ENCODE peak calls at places on chromosomes 7 and 10, in seven cellular contexts. One of them, this sample, is unnamed.
A peak's percentile ranks its signal among the peaks of the same experiment; 100 is the strongest.

GRCh38 chr10:114044251-114045070 is 795 bp downstream of the ADRB1 start:
- DNase-seq in Peyer's patch: no peak
- DNase-seq in GM23338: peak; percentile 54
- DNase-seq in fibroblast of lung: no peak
- DNase-seq in endodermal cell: peak; percentile 74
- DNase-seq in vagina: no peak
- DNase-seq in CD8-positive, alpha-beta T cell: no peak
- DNase-seq in this sample: no peak

GRCh38 chr7:371119-371778 is 81.3 kb downstream of the FOXL3 start:
- DNase-seq in Peyer's patch: no peak
- DNase-seq in GM23338: no peak
- DNase-seq in fibroblast of lung: no peak
- DNase-seq in endodermal cell: no peak
- DNase-seq in vagina: no peak
- DNase-seq in CD8-positive, alpha-beta T cell: no peak
- DNase-seq in this sample: no peak

GRCh38 chr10:16943301-16944080 is 126.3 kb upstream of the RSU1 start:
- DNase-seq in Peyer's patch: no peak
- DNase-seq in GM23338: no peak
- DNase-seq in fibroblast of lung: peak; percentile 33
- DNase-seq in endodermal cell: no peak
- DNase-seq in vagina: no peak
- DNase-seq in CD8-positive, alpha-beta T cell: no peak
- DNase-seq in this sample: no peak

GRCh38 chr7:130791746-130792145 is 57.7 kb upstream of the KLF14 start:
- DNase-seq in Peyer's patch: no peak
- DNase-seq in GM23338: no peak
- DNase-seq in fibroblast of lung: no peak
- DNase-seq in endodermal cell: no peak
- DNase-seq in vagina: no peak
- DNase-seq in CD8-positive, alpha-beta T cell: no peak
- DNase-seq in this sample: no peak

GRCh38 chr10:77633376-77633775 is 4.2 kb downstream of the KCNMA1 start:
- DNase-seq in Peyer's patch: no peak
- DNase-seq in GM23338: no peak
- DNase-seq in fibroblast of lung: peak; percentile 43
- DNase-seq in endodermal cell: no peak
- DNase-seq in vagina: no peak
- DNase-seq in CD8-positive, alpha-beta T cell: no peak
- DNase-seq in this sample: no peak

GRCh38 chr7:109611656-109612055 is 1042.0 kb downstream of the DNAJB9 start:
- DNase-seq in Peyer's patch: no peak
- DNase-seq in GM23338: no peak
- DNase-seq in fibroblast of lung: no peak
- DNase-seq in endodermal cell: no peak
- DNase-seq in vagina: no peak
- DNase-seq in CD8-positive, alpha-beta T cell: no peak
- DNase-seq in this sample: no peak

GRCh38 chr7:27526991-27527722 is 135.5 kb downstream of the HIBADH start:
- DNase-seq in Peyer's patch: no peak
- DNase-seq in GM23338: no peak
- DNase-seq in fibroblast of lung: peak; percentile 41
- DNase-seq in endodermal cell: no peak
- DNase-seq in vagina: no peak
- DNase-seq in CD8-positive, alpha-beta T cell: no peak
- DNase-seq in this sample: no peak

GRCh38 chr7:5423272-5423843 is at the start of gene TNRC18:
- DNase-seq in Peyer's patch: no peak
- DNase-seq in GM23338: no peak
- DNase-seq in fibroblast of lung: no peak
- DNase-seq in endodermal cell: no peak
- DNase-seq in vagina: no peak
- DNase-seq in CD8-positive, alpha-beta T cell: no peak
- DNase-seq in this sample: no peak

GRCh38 chr7:117323877-117324699 is 1.2 kb upstream of the WNT2 start:
- DNase-seq in Peyer's patch: no peak
- DNase-seq in GM23338: peak; percentile 59
- DNase-seq in fibroblast of lung: peak; percentile 40
- DNase-seq in endodermal cell: peak; percentile 80
- DNase-seq in vagina: no peak
- DNase-seq in CD8-positive, alpha-beta T cell: no peak
- DNase-seq in this sample: no peak

GRCh38 chr7:108824840-108825540 is 255.3 kb downstream of the DNAJB9 start:
- DNase-seq in Peyer's patch: no peak
- DNase-seq in GM23338: no peak
- DNase-seq in fibroblast of lung: peak; percentile 66
- DNase-seq in endodermal cell: peak; percentile 77
- DNase-seq in vagina: no peak
- DNase-seq in CD8-positive, alpha-beta T cell: no peak
- DNase-seq in this sample: no peak

GRCh38 chr7:132557489-132558044 is 18.7 kb downstream of the PLXNA4 start:
- DNase-seq in Peyer's patch: no peak
- DNase-seq in GM23338: peak; percentile 47
- DNase-seq in fibroblast of lung: peak; percentile 41
- DNase-seq in endodermal cell: no peak
- DNase-seq in vagina: no peak
- DNase-seq in CD8-positive, alpha-beta T cell: no peak
- DNase-seq in this sample: no peak

GRCh38 chr10:125118701-125119100 is 41.7 kb downstream of the CTBP2 start:
- DNase-seq in Peyer's patch: no peak
- DNase-seq in GM23338: no peak
- DNase-seq in fibroblast of lung: no peak
- DNase-seq in endodermal cell: no peak
- DNase-seq in vagina: no peak
- DNase-seq in CD8-positive, alpha-beta T cell: no peak
- DNase-seq in this sample: no peak

GRCh38 chr10:92691042-92691590 is 1.4 kb downstream of the HHEX start:
- DNase-seq in Peyer's patch: peak; percentile 28
- DNase-seq in GM23338: peak; percentile 79
- DNase-seq in fibroblast of lung: no peak
- DNase-seq in endodermal cell: peak; percentile 67
- DNase-seq in vagina: no peak
- DNase-seq in CD8-positive, alpha-beta T cell: no peak
- DNase-seq in this sample: no peak

GRCh38 chr10:8594176-8594575 is 539.7 kb downstream of the GATA3 start:
- DNase-seq in Peyer's patch: no peak
- DNase-seq in GM23338: no peak
- DNase-seq in fibroblast of lung: no peak
- DNase-seq in endodermal cell: no peak
- DNase-seq in vagina: no peak
- DNase-seq in CD8-positive, alpha-beta T cell: no peak
- DNase-seq in this sample: peak; percentile 21

GRCh38 chr7:151378011-151378410 is 31.8 kb downstream of the WDR86 start:
- DNase-seq in Peyer's patch: no peak
- DNase-seq in GM23338: no peak
- DNase-seq in fibroblast of lung: no peak
- DNase-seq in endodermal cell: no peak
- DNase-seq in vagina: no peak
- DNase-seq in CD8-positive, alpha-beta T cell: no peak
- DNase-seq in this sample: no peak

GRCh38 chr7:103644319-103644718 is 198.3 kb upstream of the SLC26A5 start:
- DNase-seq in Peyer's patch: no peak
- DNase-seq in GM23338: no peak
- DNase-seq in fibroblast of lung: no peak
- DNase-seq in endodermal cell: no peak
- DNase-seq in vagina: no peak
- DNase-seq in CD8-positive, alpha-beta T cell: no peak
- DNase-seq in this sample: no peak

GRCh38 chr7:92809397-92810241 is 26.8 kb downstream of the CDK6 start:
- DNase-seq in Peyer's patch: peak; percentile 55
- DNase-seq in GM23338: peak; percentile 81
- DNase-seq in fibroblast of lung: peak; percentile 95
- DNase-seq in endodermal cell: peak; percentile 56
- DNase-seq in vagina: no peak
- DNase-seq in CD8-positive, alpha-beta T cell: peak; percentile 54
- DNase-seq in this sample: peak; percentile 79

GRCh38 chr7:16129431-16130126 is 291.8 kb downstream of the CRPPA start:
- DNase-seq in Peyer's patch: no peak
- DNase-seq in GM23338: no peak
- DNase-seq in fibroblast of lung: peak; percentile 76
- DNase-seq in endodermal cell: no peak
- DNase-seq in vagina: no peak
- DNase-seq in CD8-positive, alpha-beta T cell: no peak
- DNase-seq in this sample: peak; percentile 66

GRCh38 chr10:78475501-78475900 is 441.8 kb downstream of the RPS24 start:
- DNase-seq in Peyer's patch: no peak
- DNase-seq in GM23338: no peak
- DNase-seq in fibroblast of lung: no peak
- DNase-seq in endodermal cell: no peak
- DNase-seq in vagina: no peak
- DNase-seq in CD8-positive, alpha-beta T cell: peak; percentile 15
- DNase-seq in this sample: no peak

GRCh38 chr7:104137511-104137910 is 70.3 kb downstream of the ORC5 start:
- DNase-seq in Peyer's patch: no peak
- DNase-seq in GM23338: no peak
- DNase-seq in fibroblast of lung: no peak
- DNase-seq in endodermal cell: no peak
- DNase-seq in vagina: no peak
- DNase-seq in CD8-positive, alpha-beta T cell: no peak
- DNase-seq in this sample: no peak

GRCh38 chr7:41096921-41097320 is 606.0 kb downstream of the INHBA start:
- DNase-seq in Peyer's patch: no peak
- DNase-seq in GM23338: no peak
- DNase-seq in fibroblast of lung: peak; percentile 93
- DNase-seq in endodermal cell: no peak
- DNase-seq in vagina: no peak
- DNase-seq in CD8-positive, alpha-beta T cell: no peak
- DNase-seq in this sample: no peak

GRCh38 chr10:82150123-82150900 is 275.3 kb downstream of the NRG3 start:
- DNase-seq in Peyer's patch: no peak
- DNase-seq in GM23338: peak; percentile 88
- DNase-seq in fibroblast of lung: no peak
- DNase-seq in endodermal cell: peak; percentile 96
- DNase-seq in vagina: no peak
- DNase-seq in CD8-positive, alpha-beta T cell: no peak
- DNase-seq in this sample: no peak
- TF ChIP-seq CTCF in Peyer's patch: no peak
- TF ChIP-seq CTCF in GM23338: peak; percentile 66
- TF ChIP-seq CTCF in fibroblast of lung: no peak
- TF ChIP-seq CTCF in endodermal cell: peak; percentile 94
- TF ChIP-seq CTCF in vagina: no peak
- TF ChIP-seq CTCF in CD8-positive, alpha-beta T cell: no peak
- TF ChIP-seq CTCF in this sample: no peak

GRCh38 chr10:34742456-34742855 is 72.6 kb downstream of the PARD3 start:
- DNase-seq in Peyer's patch: no peak
- DNase-seq in GM23338: no peak
- DNase-seq in fibroblast of lung: no peak
- DNase-seq in endodermal cell: no peak
- DNase-seq in vagina: no peak
- DNase-seq in CD8-positive, alpha-beta T cell: no peak
- DNase-seq in this sample: no peak

GRCh38 chr10:34736976-34737771 is 77.9 kb downstream of the PARD3 start:
- DNase-seq in Peyer's patch: no peak
- DNase-seq in GM23338: no peak
- DNase-seq in fibroblast of lung: no peak
- DNase-seq in endodermal cell: no peak
- DNase-seq in vagina: no peak
- DNase-seq in CD8-positive, alpha-beta T cell: no peak
- DNase-seq in this sample: no peak

GRCh38 chr10:34740321-34740720 is 74.8 kb downstream of the PARD3 start:
- DNase-seq in Peyer's patch: no peak
- DNase-seq in GM23338: no peak
- DNase-seq in fibroblast of lung: no peak
- DNase-seq in endodermal cell: no peak
- DNase-seq in vagina: no peak
- DNase-seq in CD8-positive, alpha-beta T cell: no peak
- DNase-seq in this sample: no peak

GRCh38 chr10:34737772-34738169 is 77.3 kb downstream of the PARD3 start:
- DNase-seq in Peyer's patch: no peak
- DNase-seq in GM23338: peak; percentile 61
- DNase-seq in fibroblast of lung: no peak
- DNase-seq in endodermal cell: no peak
- DNase-seq in vagina: no peak
- DNase-seq in CD8-positive, alpha-beta T cell: no peak
- DNase-seq in this sample: no peak

GRCh38 chr10:34739915-34740314 is 75.2 kb downstream of the PARD3 start:
- DNase-seq in Peyer's patch: no peak
- DNase-seq in GM23338: peak; percentile 96
- DNase-seq in fibroblast of lung: peak; percentile 94
- DNase-seq in endodermal cell: peak; percentile 91
- DNase-seq in vagina: no peak
- DNase-seq in CD8-positive, alpha-beta T cell: no peak
- DNase-seq in this sample: peak; percentile 25
- H3K27ac ChIP-seq in Peyer's patch: peak overlapping the region; percentile 5
- H3K27ac ChIP-seq in GM23338: peak overlapping the region; percentile 60
- H3K27ac ChIP-seq in fibroblast of lung: peak overlapping the region; percentile 13
- H3K27ac ChIP-seq in endodermal cell: peak overlapping the region; percentile 85
- H3K27ac ChIP-seq in vagina: peak overlapping the region; percentile 58
- H3K27ac ChIP-seq in CD8-positive, alpha-beta T cell: no peak overlapping the region
- H3K27ac ChIP-seq in this sample: peak overlapping the region; percentile 83

GRCh38 chr10:126969310-126969709 is 64.1 kb downstream of the DOCK1 start:
- DNase-seq in Peyer's patch: no peak
- DNase-seq in GM23338: peak; percentile 62
- DNase-seq in fibroblast of lung: no peak
- DNase-seq in endodermal cell: peak; percentile 80
- DNase-seq in vagina: no peak
- DNase-seq in CD8-positive, alpha-beta T cell: peak; percentile 34
- DNase-seq in this sample: peak; percentile 52
- TF ChIP-seq CTCF in Peyer's patch: peak; percentile 22
- TF ChIP-seq CTCF in GM23338: peak; percentile 59
- TF ChIP-seq CTCF in fibroblast of lung: no peak
- TF ChIP-seq CTCF in endodermal cell: peak; percentile 80
- TF ChIP-seq CTCF in vagina: no peak
- TF ChIP-seq CTCF in CD8-positive, alpha-beta T cell: no peak
- TF ChIP-seq CTCF in this sample: no peak

GRCh38 chr10:34730726-34731125 is 84.4 kb downstream of the PARD3 start:
- DNase-seq in Peyer's patch: no peak
- DNase-seq in GM23338: no peak
- DNase-seq in fibroblast of lung: no peak
- DNase-seq in endodermal cell: no peak
- DNase-seq in vagina: no peak
- DNase-seq in CD8-positive, alpha-beta T cell: no peak
- DNase-seq in this sample: no peak

GRCh38 chr10:34734918-34735317 is 80.2 kb downstream of the PARD3 start:
- DNase-seq in Peyer's patch: no peak
- DNase-seq in GM23338: no peak
- DNase-seq in fibroblast of lung: no peak
- DNase-seq in endodermal cell: no peak
- DNase-seq in vagina: no peak
- DNase-seq in CD8-positive, alpha-beta T cell: no peak
- DNase-seq in this sample: no peak

GRCh38 chr10:34731213-34731612 is 83.9 kb downstream of the PARD3 start:
- DNase-seq in Peyer's patch: no peak
- DNase-seq in GM23338: no peak
- DNase-seq in fibroblast of lung: no peak
- DNase-seq in endodermal cell: no peak
- DNase-seq in vagina: no peak
- DNase-seq in CD8-positive, alpha-beta T cell: no peak
- DNase-seq in this sample: no peak

GRCh38 chr10:34731885-34732701 is 83.0 kb downstream of the PARD3 start:
- DNase-seq in Peyer's patch: no peak
- DNase-seq in GM23338: no peak
- DNase-seq in fibroblast of lung: peak; percentile 60
- DNase-seq in endodermal cell: no peak
- DNase-seq in vagina: no peak
- DNase-seq in CD8-positive, alpha-beta T cell: no peak
- DNase-seq in this sample: peak; percentile 78

DNA sequence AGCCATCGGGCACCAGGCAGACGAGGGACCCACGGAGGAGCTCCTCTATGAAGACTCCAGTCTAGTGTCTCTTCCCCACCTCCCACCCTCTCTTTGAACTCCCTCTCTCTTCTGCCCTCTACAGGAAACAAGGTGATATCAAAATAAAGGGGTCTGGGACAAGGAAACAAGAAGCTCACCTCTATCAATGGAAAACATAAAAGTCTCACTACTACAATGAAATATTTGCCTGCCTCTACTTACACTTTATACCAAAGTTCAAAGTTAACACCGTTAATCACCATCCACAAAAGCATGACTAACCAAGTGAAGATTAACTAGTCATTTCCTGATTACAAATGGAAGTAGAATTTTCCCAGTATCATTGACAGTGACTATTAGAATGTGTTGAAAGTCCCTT is 82.2 kb downstream of the PARD3 start:
- DNase-seq in Peyer's patch: no peak
- DNase-seq in GM23338: peak; percentile 77
- DNase-seq in fibroblast of lung: no peak
- DNase-seq in endodermal cell: no peak
- DNase-seq in vagina: no peak
- DNase-seq in CD8-positive, alpha-beta T cell: no peak
- DNase-seq in this sample: peak; percentile 46
- H3K27ac ChIP-seq in Peyer's patch: no peak overlapping the region
- H3K27ac ChIP-seq in GM23338: no peak overlapping the region
- H3K27ac ChIP-seq in fibroblast of lung: no peak overlapping the region
- H3K27ac ChIP-seq in endodermal cell: no peak overlapping the region
- H3K27ac ChIP-seq in vagina: peak overlapping the region; percentile 40
- H3K27ac ChIP-seq in CD8-positive, alpha-beta T cell: no peak overlapping the region
- H3K27ac ChIP-seq in this sample: peak overlapping the region; percentile 96